ENCODE peak calls at places on chromosomes 5 and 9, in five cellular contexts. Z, I, T, D and Y are unnamed samples. For H3K4me1, the result is how much of the 10 kb centered on the place peaks cover.

GRCh38 chr9:83403864-83404263 is 134.3 kb downstream of the FRMD3 start:
- DNase-seq in Z (no peak), D (no peak), T (peak), I (no peak), Y (no peak)

GRCh38 chr5:66877843-66878242 is 281.6 kb downstream of the MAST4 start:
- DNase-seq in Z (peak), D (no peak), T (no peak), I (no peak), Y (no peak)

GRCh38 chr5:37838152-37838932 is 1.5 kb downstream of the GDNF start:
- DNase-seq in D (no peak), T (peak), Z (peak), I (no peak), Y (no peak)

GRCh38 chr9:81664638-81665513 is 24.5 kb downstream of the TLE1 start:
- DNase-seq in I (no peak), T (no peak), Z (no peak), D (no peak), Y (no peak)

GRCh38 chr5:141855265-141856029 is 22.8 kb downstream of the PCDH1 start:
- DNase-seq in I (peak), Z (no peak), D (no peak), T (no peak), Y (no peak)

GRCh38 chr9:121686930-121687541 is 35.6 kb downstream of the DAB2IP start:
- DNase-seq in Z (peak), I (peak), T (peak), D (peak), Y (peak)

GRCh38 chr9:125409637-125410521 is 148.3 kb downstream of the GAPVD1 start:
- DNase-seq in Z (peak), T (peak), D (no peak), I (no peak), Y (peak)

GRCh38 chr5:134004626-134005414 is at the start of gene VDAC1:
- DNase-seq in D (peak), I (peak), Z (peak), T (peak), Y (peak)

GRCh38 chr9:128103589-128103962 is 24.0 kb downstream of the PTGES2 start:
- DNase-seq in I (no peak), Z (no peak), T (peak), D (no peak), Y (peak)

GRCh38 chr9:72203205-72203803 is 54.1 kb downstream of the GDA start:
- DNase-seq in I (peak), T (peak), D (no peak), Z (peak), Y (no peak)

GRCh38 chr5:54087436-54087835 is 222.9 kb downstream of the ARL15 start:
- DNase-seq in I (no peak), D (no peak), Z (peak), T (no peak), Y (no peak)

GRCh38 chr5:177489119-177489716 is 8.2 kb downstream of the PDLIM7 start:
- DNase-seq in I (no peak), T (peak), Z (no peak), D (no peak), Y (no peak)

GRCh38 chr9:73199886-73200285 is 48.2 kb downstream of the ANXA1 start:
- DNase-seq in Z (no peak), T (peak), D (peak), I (no peak), Y (no peak)

GRCh38 chr5:134142088-134142487 is 27.6 kb downstream of the TCF7 start:
- DNase-seq in T (no peak), I (no peak), D (no peak), Z (no peak), Y (no peak)

GRCh38 chr5:107467137-107467932 is 203.4 kb downstream of the EFNA5 start:
- DNase-seq in Z (no peak), D (no peak), I (peak), T (no peak), Y (no peak)
- H3K27ac ChIP-seq in Z (no peak), D (no peak), I (peak), T (no peak), Y (no peak)

GRCh38 chr9:26261503-26262330 is 583.5 kb upstream of the TUSC1 start:
- DNase-seq in T (peak), I (no peak), Z (peak), D (no peak), Y (no peak)

GRCh38 chr9:26264709-26265601 is 586.7 kb upstream of the TUSC1 start:
- DNase-seq in Z (peak), T (no peak), D (no peak), I (no peak), Y (no peak)

GRCh38 chr9:26266111-26266791 is 588.0 kb upstream of the TUSC1 start:
- DNase-seq in I (no peak), T (no peak), D (no peak), Z (no peak), Y (no peak)

GRCh38 chr9:26262431-26262830 is 584.2 kb upstream of the TUSC1 start:
- DNase-seq in D (no peak), Z (peak), I (no peak), T (no peak), Y (no peak)

GRCh38 chr9:26263451-26263850 is 585.2 kb upstream of the TUSC1 start:
- DNase-seq in I (no peak), T (no peak), Z (no peak), D (no peak), Y (no peak)
- H3K4me1 ChIP-seq in I (under half), T (under half), Z (under half), D (under half), Y (under half)

GRCh38 chr5:81850932-81851331 is 100.0 kb upstream of the SSBP2 start:
- DNase-seq in T (no peak), I (no peak), Z (no peak), D (no peak), Y (no peak)
- H3K4me3 ChIP-seq in T (peak), I (peak), Z (no peak), D (peak), Y (peak)

DNA sequence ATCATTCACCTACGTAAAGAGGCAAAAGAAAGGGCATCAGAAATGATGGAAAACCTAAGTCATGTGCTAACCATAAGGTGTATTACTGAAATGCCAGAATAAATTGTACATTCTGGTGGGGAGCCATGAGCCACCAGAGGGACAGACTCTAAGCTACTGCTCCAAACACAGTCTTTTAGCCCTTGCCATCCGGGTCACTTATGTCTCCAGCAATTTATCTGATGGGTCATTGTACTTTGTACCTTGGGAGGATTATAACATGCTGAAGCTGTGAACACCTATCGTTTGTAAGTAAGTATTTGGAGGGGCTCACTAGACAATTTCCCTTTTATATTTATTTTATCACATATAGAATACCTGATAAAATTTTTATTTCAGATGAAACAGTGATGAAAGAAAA is 495.1 kb downstream of the KIF4B start:
- DNase-seq in Z (no peak), I (no peak), D (no peak), T (no peak), Y (no peak)
- H3K27ac ChIP-seq in Z (no peak), I (no peak), D (no peak), T (no peak), Y (no peak)

GRCh38 chr5:55918097-55919035 is 67.2 kb downstream of the IL31RA start:
- DNase-seq in T (no peak), Z (no peak), I (no peak), D (no peak), Y (no peak)
- H3K4me1 ChIP-seq in T (under half), Z (under half), I (under half), D (under half), Y (under half)

GRCh38 chr5:143338658-143339366 is 64.7 kb downstream of the NR3C1 start:
- DNase-seq in T (no peak), D (no peak), Z (peak), I (no peak), Y (no peak)
- H3K4me3 ChIP-seq in T (no peak), D (no peak), Z (no peak), I (no peak), Y (no peak)

GRCh38 chr9:129203556-129203909 is 25.5 kb upstream of the IER5L start:
- DNase-seq in T (no peak), D (no peak), I (no peak), Z (no peak), Y (no peak)
- H3K27ac ChIP-seq in T (no peak), D (no peak), I (peak), Z (no peak), Y (no peak)

GRCh38 chr9:134348404-134349155 is 22.3 kb downstream of the RXRA start:
- DNase-seq in T (no peak), D (no peak), Z (no peak), I (no peak), Y (no peak)
- H3K4me1 ChIP-seq in T (under half), D (under half), Z (under half), I (half or more), Y (under half)